ENCODE peak calls at places on chromosomes 16 and 17, in five cellular contexts. H is WTC11, S is lower leg skin, R is adrenal gland, Z is cardiac fibroblast. A is an unnamed sample.

GRCh38 chr16:14629612-14629918 is 495 bp downstream of the PARN start:
- DNase-seq in S (peak; percentile 36), H (no peak), R (no peak), Z (no peak), A (no peak)

GRCh38 chr16:82470506-82471196 is 156.1 kb upstream of the CDH13 start:
- DNase-seq in H (no peak), R (no peak), Z (no peak), S (no peak), A (no peak)

GRCh38 chr16:26802440-26802839 is 264.3 kb upstream of the C16orf82 start:
- DNase-seq in H (no peak), S (no peak), R (no peak), Z (no peak), A (no peak)

GRCh38 chr17:50524838-50525237 is 7.7 kb upstream of the EPN3 start:
- DNase-seq in S (no peak), Z (no peak), R (no peak), H (no peak), A (no peak)

GRCh38 chr16:10590342-10590741 is 9.9 kb upstream of the EMP2 start:
- DNase-seq in R (no peak), Z (no peak), H (no peak), S (no peak), A (no peak)

GRCh38 chr17:81427446-81428120 is 32.3 kb downstream of the BAHCC1 start:
- DNase-seq in R (peak; percentile 53), Z (no peak), H (no peak), S (no peak), A (no peak)

GRCh38 chr16:51453296-51453695 is 302.2 kb upstream of the SALL1 start:
- DNase-seq in H (no peak), Z (no peak), R (no peak), S (no peak), A (no peak)

GRCh38 chr16:31459722-31460581 is 651 bp downstream of the ARMC5 start:
- DNase-seq in S (peak; percentile 100), H (peak; percentile 100), R (peak; percentile 100), Z (peak; percentile 100), A (peak; percentile 100)

GRCh38 chr17:7886227-7887037 is 2.2 kb upstream of the CHD3 start:
- DNase-seq in R (peak; percentile 55), S (no peak), H (peak; percentile 46), Z (peak; percentile 28), A (no peak)

GRCh38 chr16:83701494-83701893 is 106.3 kb upstream of the HSBP1 start:
- DNase-seq in H (peak; percentile 86), Z (peak; percentile 49), S (no peak), R (peak; percentile 46), A (no peak)

GRCh38 chr16:21598676-21599157 is 660 bp upstream of the METTL9 start:
- DNase-seq in H (peak; percentile 24), S (peak; percentile 21), Z (no peak), R (no peak), A (no peak)

GRCh38 chr16:71460246-71460645 is 1.8 kb downstream of the ZNF23 start:
- DNase-seq in S (no peak), Z (peak; percentile 72), R (no peak), H (no peak), A (no peak)

GRCh38 chr16:27083861-27084261 is 17.1 kb downstream of the C16orf82 start:
- DNase-seq in R (no peak), H (peak; percentile 60), Z (no peak), S (no peak), A (no peak)

GRCh38 chr17:2025220-2025621 is at the start of gene RTN4RL1:
- DNase-seq in H (peak; percentile 56), Z (peak; percentile 64), R (peak; percentile 91), S (peak; percentile 79), A (no peak)

GRCh38 chr16:2149630-2150417 is 1.4 kb downstream of the RAB26 start:
- DNase-seq in Z (no peak), H (peak; percentile 40), S (no peak), R (no peak), A (no peak)

GRCh38 chr16:74742051-74742481 is 32.6 kb downstream of the FA2H start:
- DNase-seq in Z (peak; percentile 36), S (no peak), H (no peak), R (no peak), A (peak; percentile 78)

GRCh38 chr16:56657555-56658430 is at the start of gene MT1F:
- DNase-seq in H (peak; percentile 92), Z (peak; percentile 39), S (peak; percentile 87), R (peak; percentile 97), A (no peak)

GRCh38 chr17:67421869-67422273 is 44.8 kb downstream of the PITPNC1 start:
- DNase-seq in R (peak; percentile 59), Z (peak; percentile 71), S (peak; percentile 36), H (no peak), A (no peak)

GRCh38 chr17:66570353-66571195 is 264.3 kb upstream of the CACNG5 start:
- DNase-seq in S (no peak), H (no peak), R (no peak), Z (no peak), A (peak; percentile 15)

GRCh38 chr16:87392823-87393679 is 915 bp downstream of the MAP1LC3B start:
- DNase-seq in Z (peak; percentile 56), H (peak; percentile 66), S (peak; percentile 53), R (peak; percentile 54), A (no peak)

GRCh38 chr16:80667925-80668324 is 127.1 kb downstream of the DYNLRB2 start:
- DNase-seq in S (no peak), H (no peak), Z (no peak), R (no peak), A (no peak)

GRCh38 chr17:80903041-80903611 is 88.5 kb upstream of the CHMP6 start:
- DNase-seq in R (no peak), Z (no peak), H (no peak), S (no peak), A (no peak)

GRCh38 chr16:49857423-49858181 is 1.7 kb upstream of the ZNF423 start:
- DNase-seq in H (peak; percentile 85), S (no peak), Z (peak; percentile 77), R (peak; percentile 45), A (no peak)

GRCh38 chr17:64488301-64488700 is 8.6 kb downstream of the POLG2 start:
- DNase-seq in H (no peak), R (no peak), Z (no peak), S (no peak), A (no peak)

GRCh38 chr17:34313164-34313563 is 6.1 kb upstream of the CCL8 start:
- DNase-seq in R (no peak), S (no peak), Z (peak; percentile 72), H (no peak), A (no peak)

GRCh38 chr16:57266531-57267268 is 17.8 kb downstream of the PLLP start:
- DNase-seq in Z (no peak), H (no peak), R (no peak), S (no peak), A (no peak)

GRCh38 chr17:57755479-57756070 is 10.5 kb upstream of the CCDC182 start:
- DNase-seq in H (no peak), S (no peak), R (no peak), Z (no peak), A (no peak)

DNA sequence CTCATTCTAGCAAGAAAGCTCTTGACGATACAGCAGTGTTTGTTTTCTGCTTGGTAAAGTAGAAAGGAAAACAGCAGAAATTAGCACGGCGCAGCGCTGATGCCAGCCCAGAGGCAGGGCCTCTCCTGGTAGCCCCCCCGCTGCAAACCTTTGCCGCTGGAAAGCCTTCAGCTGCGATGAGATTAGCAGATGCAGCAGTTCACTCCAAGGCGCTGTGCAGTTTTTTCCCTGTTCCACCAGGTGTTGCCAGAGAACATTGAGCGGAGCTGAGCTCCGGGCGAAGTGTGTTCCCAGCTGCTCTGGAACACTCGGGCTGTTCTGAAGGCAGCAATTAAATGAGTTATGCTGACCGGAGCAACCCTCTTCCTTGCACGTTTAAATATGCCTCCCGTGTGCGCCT is 72.5 kb downstream of the RBFOX1 start:
- DNase-seq in H (no peak), S (peak; percentile 24), Z (no peak), R (peak; percentile 8), A (no peak)
- TF ChIP-seq CTCF in H (no peak), S (no peak), Z (no peak), R (peak; percentile 16), A (no peak)

GRCh38 chr17:47712330-47713023 is 18.5 kb downstream of the TBKBP1 start:
- DNase-seq in S (no peak), Z (no peak), R (no peak), H (no peak), A (no peak)

GRCh38 chr17:47714773-47715396 is 18.2 kb upstream of the TBX21 start:
- DNase-seq in R (no peak), H (no peak), S (no peak), Z (no peak), A (no peak)

GRCh38 chr17:47716381-47716780 is 16.7 kb upstream of the TBX21 start:
- DNase-seq in H (no peak), R (no peak), S (no peak), Z (no peak), A (no peak)

GRCh38 chr17:47715669-47716325 is 17.2 kb upstream of the TBX21 start:
- DNase-seq in H (no peak), R (no peak), Z (no peak), S (no peak), A (no peak)

DNA sequence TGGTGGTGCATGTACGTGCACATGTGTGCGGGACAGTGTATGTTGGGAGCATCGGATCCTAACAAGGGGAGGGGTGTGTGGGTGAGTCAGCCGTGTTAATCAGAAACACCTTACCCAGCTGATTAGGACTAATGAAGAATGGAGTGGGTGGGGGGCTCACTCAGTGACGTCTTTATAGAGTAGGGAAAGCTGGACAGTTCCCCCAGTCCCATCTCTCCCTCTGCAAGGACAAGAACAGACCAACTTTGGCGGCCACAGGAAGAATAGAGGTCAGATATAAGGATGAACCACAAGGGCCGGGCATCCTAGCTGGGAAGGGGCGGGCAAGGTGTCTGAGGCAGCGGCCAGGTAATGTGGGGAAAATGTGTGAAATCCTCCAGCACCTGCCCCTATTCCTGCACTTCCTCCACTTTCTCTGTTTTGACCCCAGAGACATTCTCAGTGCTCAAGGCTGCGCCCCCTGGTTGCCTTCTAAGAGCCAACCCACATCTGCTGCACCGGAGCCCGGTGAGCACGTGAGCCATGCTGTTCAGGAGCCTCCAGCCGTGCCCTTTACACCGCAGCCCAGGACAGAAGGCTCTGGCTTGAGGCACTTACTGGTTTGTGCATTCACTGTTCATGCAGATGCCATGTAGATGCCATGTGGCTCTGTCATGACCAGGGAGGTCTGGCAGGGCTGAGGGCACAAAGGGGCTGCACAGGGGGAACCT is 18.9 kb upstream of the TBX21 start:
- DNase-seq in H (peak; percentile 47), R (no peak), Z (no peak), S (no peak), A (no peak)
- TF ChIP-seq CTCF in H (no peak), R (no peak), Z (no peak), S (no peak), A (no peak)

GRCh38 chr17:41326173-41327145 is 10.9 kb upstream of the KRTAP17-1 start:
- DNase-seq in Z (no peak), H (no peak), R (no peak), S (no peak), A (peak; percentile 66)

GRCh38 chr17:41325611-41326010 is 10.1 kb upstream of the KRTAP17-1 start:
- DNase-seq in Z (no peak), S (no peak), R (no peak), H (no peak), A (no peak)

GRCh38 chr17:41325126-41325525 is 9.6 kb upstream of the KRTAP17-1 start:
- DNase-seq in H (no peak), Z (no peak), S (no peak), R (no peak), A (peak; percentile 70)

GRCh38 chr17:41322903-41323895 is 7.7 kb upstream of the KRTAP17-1 start:
- DNase-seq in Z (no peak), R (no peak), H (no peak), S (no peak), A (peak; percentile 63)

GRCh38 chr17:41324180-41325075 is 8.9 kb upstream of the KRTAP17-1 start:
- DNase-seq in S (no peak), R (no peak), H (peak; percentile 63), Z (no peak), A (peak; percentile 49)
- TF ChIP-seq CTCF in S (no peak), R (no peak), H (peak; percentile 7), Z (peak; percentile 25), A (no peak)

GRCh38 chr17:11899494-11899893 is 97.8 kb downstream of the ZNF18 start:
- DNase-seq in S (no peak), H (no peak), Z (no peak), R (no peak), A (peak; percentile 42)
- TF ChIP-seq CTCF in S (no peak), H (no peak), Z (no peak), R (no peak), A (no peak)

A was measured in osteocyte.